ENCODE peak calls at places on chromosomes 1 and 21, in six cellular contexts. C is fibroblast of the aortic adventitia, T is sigmoid colon, I is astrocyte of the cerebellum, P is mucosa of descending colon, M is bronchial epithelial cell. L is an unnamed sample.

GRCh38 chr1:185439727-185440415 is 122.8 kb upstream of the IVNS1ABP start:
- DNase-seq in C (peak; percentile 71), T (no peak), I (no peak), P (no peak), M (peak; percentile 98), L (peak; percentile 95)

GRCh38 chr1:55252942-55253589 is 37.9 kb upstream of the USP24 start:
- DNase-seq in M (no peak), T (no peak), P (no peak), I (no peak), C (no peak), L (no peak)

GRCh38 chr1:227891223-227891954 is 56.3 kb downstream of the WNT9A start:
- DNase-seq in I (no peak), P (no peak), T (peak; percentile 57), C (no peak), M (no peak), L (no peak)

GRCh38 chr1:2831596-2832212 is 30.2 kb upstream of the TTC34 start:
- DNase-seq in P (no peak), I (no peak), T (no peak), C (no peak), M (no peak), L (no peak)

GRCh38 chr1:244154882-244155531 is 103.9 kb downstream of the ZBTB18 start:
- DNase-seq in T (peak; percentile 81), M (no peak), C (no peak), I (no peak), P (no peak), L (no peak)

GRCh38 chr21:44741921-44742320 is 30.5 kb upstream of the TSPEAR start:
- DNase-seq in C (no peak), I (no peak), P (no peak), M (no peak), T (no peak), L (no peak)

GRCh38 chr1:45047032-45047431 is 35.0 kb downstream of the UROD start:
- DNase-seq in M (no peak), I (no peak), C (no peak), T (no peak), P (no peak), L (no peak)

GRCh38 chr1:2300851-2301606 is 72.9 kb downstream of the SKI start:
- DNase-seq in I (no peak), P (peak; percentile 73), T (peak; percentile 91), M (no peak), C (peak; percentile 57), L (no peak)

GRCh38 chr1:180365039-180365438 is 135.0 kb downstream of the LHX4 start:
- DNase-seq in M (no peak), C (no peak), P (no peak), I (no peak), T (no peak), L (no peak)

GRCh38 chr1:116853680-116854191 is 56.0 kb upstream of the PTGFRN start:
- DNase-seq in M (peak; percentile 96), T (no peak), P (peak; percentile 64), I (peak; percentile 78), C (peak; percentile 77), L (peak; percentile 87)

GRCh38 chr1:37410815-37411214 is 63.6 kb upstream of the ZC3H12A start:
- DNase-seq in I (no peak), M (peak; percentile 7), C (peak; percentile 7), T (no peak), P (peak; percentile 16), L (no peak)

GRCh38 chr1:65924471-65924870 is 131.8 kb downstream of the PDE4B start:
- DNase-seq in C (peak; percentile 88), M (peak; percentile 51), I (peak; percentile 49), P (no peak), T (no peak), L (no peak)

GRCh38 chr1:9315411-9316079 is 22.9 kb downstream of the SPSB1 start:
- DNase-seq in I (peak; percentile 74), M (peak; percentile 69), C (peak; percentile 36), T (no peak), P (no peak), L (peak; percentile 63)

GRCh38 chr1:145963218-145964019 is 956 bp downstream of the ANKRD34A start:
- DNase-seq in I (no peak), M (peak; percentile 61), P (no peak), C (peak; percentile 55), T (no peak), L (no peak)

GRCh38 chr21:15221799-15222386 is 157.1 kb upstream of the NRIP1 start:
- DNase-seq in C (peak; percentile 84), M (peak; percentile 99), P (no peak), T (no peak), I (no peak), L (peak; percentile 83)

GRCh38 chr1:67618285-67619018 is 66.5 kb upstream of the GADD45A start:
- DNase-seq in I (peak; percentile 86), P (peak; percentile 54), T (peak; percentile 76), C (peak; percentile 95), M (peak; percentile 97), L (no peak)

GRCh38 chr1:227779021-227779441 is 36.4 kb upstream of the PRSS38 start:
- DNase-seq in T (peak; percentile 56), M (no peak), C (no peak), I (no peak), P (no peak), L (no peak)

GRCh38 chr1:237012789-237013383 is 8.6 kb upstream of the MT1HL1 start:
- DNase-seq in P (peak; percentile 35), I (peak; percentile 96), C (no peak), M (peak; percentile 42), T (peak; percentile 84), L (peak; percentile 96)

GRCh38 chr1:94773931-94774422 is 46.2 kb upstream of the SLC44A3 start:
- DNase-seq in T (no peak), P (no peak), C (no peak), M (peak; percentile 91), I (no peak), L (peak; percentile 96)

GRCh38 chr1:216562383-216562782 is 139.1 kb upstream of the USH2A start:
- DNase-seq in M (no peak), T (no peak), I (no peak), P (no peak), C (no peak), L (no peak)

GRCh38 chr1:6634278-6635052 is 9.8 kb downstream of the THAP3 start:
- DNase-seq in P (peak; percentile 80), T (peak; percentile 79), M (peak; percentile 29), C (peak; percentile 25), I (no peak), L (no peak)

GRCh38 chr1:28736450-28737244 is at the start of gene YTHDF2:
- DNase-seq in C (peak; percentile 94), M (peak; percentile 78), P (peak; percentile 98), T (peak; percentile 98), I (peak; percentile 89), L (peak; percentile 41)

GRCh38 chr1:235486321-235486720 is 17.9 kb downstream of the B3GALNT2 start:
- DNase-seq in P (no peak), C (no peak), I (no peak), M (peak; percentile 8), T (no peak), L (no peak)

GRCh38 chr1:1200876-1201810 is 5.2 kb downstream of the TNFRSF18 start:
- DNase-seq in T (no peak), C (peak; percentile 37), I (no peak), P (peak; percentile 50), M (peak; percentile 21), L (no peak)

GRCh38 chr1:47437518-47438320 is at the start of gene FOXD2:
- DNase-seq in M (peak; percentile 44), C (peak; percentile 74), T (peak; percentile 88), I (no peak), P (peak; percentile 94), L (no peak)

GRCh38 chr1:226349081-226349480 is 40.1 kb upstream of the LIN9 start:
- DNase-seq in T (no peak), I (no peak), C (no peak), M (no peak), P (no peak), L (no peak)

GRCh38 chr1:21001042-21001441 is 175.7 kb downstream of the EIF4G3 start:
- DNase-seq in M (no peak), T (no peak), I (no peak), C (no peak), P (no peak), L (no peak)
- TF ChIP-seq CTCF in M (no peak), T (no peak), I (no peak), C (no peak), P (no peak), L (no peak)

DNA sequence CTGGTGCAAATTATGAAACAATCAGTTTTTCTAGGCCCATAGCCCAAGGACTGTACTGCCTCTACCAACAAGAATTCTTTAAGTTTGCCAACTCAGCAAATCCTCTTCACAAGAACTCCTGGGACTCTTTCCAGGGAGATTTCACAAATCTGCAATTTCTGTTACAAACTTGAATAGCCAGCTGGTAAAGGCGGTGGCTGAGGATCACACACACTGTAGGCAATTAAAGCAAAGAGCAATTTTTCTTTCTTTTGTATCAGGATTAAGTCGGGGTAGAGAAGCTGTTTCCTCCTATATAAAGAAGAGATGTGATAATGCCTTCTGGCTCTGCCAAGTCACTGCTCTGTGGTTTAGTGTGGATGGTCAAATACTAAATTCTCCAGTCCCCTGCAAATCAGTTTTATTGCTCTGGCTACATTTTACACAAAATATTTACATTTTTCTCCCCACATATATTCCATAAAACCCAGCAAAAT is 1.7 kb downstream of the ALDH9A1 start:
- DNase-seq in M (peak; percentile 58), P (peak; percentile 20), T (no peak), I (peak; percentile 94), C (peak; percentile 99), L (no peak)
- H3K4me3 ChIP-seq in M (no peak overlapping the region), P (no peak overlapping the region), T (no peak overlapping the region), I (peak overlapping the region; percentile 62), C (peak overlapping the region; percentile 81), L (peak overlapping the region; percentile 91)

DNA sequence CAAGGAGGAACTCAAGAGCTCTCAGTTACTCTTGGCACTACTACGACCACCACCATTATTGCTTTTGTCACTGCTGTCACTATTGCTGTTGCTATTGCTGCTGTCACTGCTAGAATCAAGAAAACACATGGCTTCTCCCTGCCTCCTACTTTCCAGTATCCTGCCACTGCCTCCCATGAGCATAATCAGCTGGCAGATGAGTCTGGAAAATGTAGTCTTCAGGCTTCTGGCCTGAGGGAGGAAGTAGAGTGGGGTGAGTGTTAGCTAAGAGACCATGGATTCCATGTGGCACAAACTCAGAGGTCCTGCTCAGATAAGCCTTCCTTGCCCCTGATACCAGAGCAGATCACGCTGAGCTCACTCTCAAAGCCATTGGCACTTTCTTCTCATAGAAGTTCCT is 71.4 kb upstream of the CNIH3 start:
- DNase-seq in M (no peak), T (no peak), P (no peak), I (no peak), C (no peak), L (no peak)
- TF ChIP-seq CTCF in M (no peak), T (no peak), P (no peak), I (no peak), C (no peak), L (no peak)

DNA sequence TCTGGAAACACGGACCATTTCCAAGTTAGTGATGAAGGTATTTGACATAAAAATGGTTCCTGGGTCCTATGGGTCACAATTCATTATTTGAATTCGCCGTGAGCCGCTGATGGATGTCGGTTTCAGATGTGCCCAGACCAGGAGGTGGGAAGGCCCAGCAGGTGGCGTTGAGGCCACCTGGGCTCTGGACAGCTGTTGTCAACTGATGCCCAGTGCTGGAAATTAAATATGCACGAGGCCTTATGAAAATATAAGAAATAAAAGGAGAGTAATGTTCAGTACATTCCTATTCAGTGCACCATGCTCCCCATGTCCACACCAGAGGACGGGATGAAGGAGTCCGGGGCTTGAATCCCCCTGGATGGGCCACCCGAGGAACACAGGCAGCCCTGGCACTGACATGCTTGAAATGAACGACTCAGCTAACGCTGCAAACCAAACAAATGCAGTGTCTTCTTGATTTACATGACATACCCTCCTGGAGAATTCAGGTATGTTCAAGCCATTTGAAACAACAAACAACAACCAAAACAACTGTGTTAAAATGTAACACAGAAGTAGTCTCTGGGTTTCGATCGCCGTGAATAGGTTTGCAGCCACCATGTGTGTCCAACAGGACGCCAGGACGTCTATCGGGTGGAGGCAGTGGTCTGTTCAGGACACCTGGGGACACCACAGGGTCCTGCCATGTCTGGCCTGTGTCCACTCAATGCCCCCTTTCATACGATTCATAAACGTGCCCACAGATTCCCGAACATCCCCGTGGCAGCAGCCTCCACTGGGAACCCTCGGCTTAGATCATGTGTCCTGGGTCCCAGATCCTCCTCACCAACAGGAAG is 6.1 kb downstream of the TFF3 start:
- DNase-seq in M (no peak), C (no peak), P (peak; percentile 60), T (peak; percentile 14), I (no peak), L (no peak)
- H3K4me3 ChIP-seq in M (no peak overlapping the region), C (no peak overlapping the region), P (no peak overlapping the region), T (no peak overlapping the region), I (no peak overlapping the region), L (no peak overlapping the region)

L was measured in epithelial cell of proximal tubule.